ENCODE peak calls at places on chromosomes 13 and 19, in four cellular contexts. K, H, B and J are unnamed samples.

GRCh38 chr19:27767234-27767633 is 1445.7 kb downstream of the UQCRFS1 start:
- DNase-seq in B (no peak), H (no peak), K (no peak), J (no peak)

GRCh38 chr13:21338156-21338555 is 120.9 kb downstream of the ZDHHC20 start:
- DNase-seq in B (no peak), H (no peak), K (no peak), J (no peak)

GRCh38 chr19:58229255-58229639 is 533 bp downstream of the ZNF544 start:
- DNase-seq in H (no peak), B (peak; percentile 21), K (no peak), J (no peak)

GRCh38 chr19:5113633-5114586 is 145.0 kb downstream of the KDM4B start:
- DNase-seq in K (no peak), B (no peak), H (no peak), J (no peak)

GRCh38 chr13:39201075-39201630 is 162.9 kb downstream of the NHLRC3 start:
- DNase-seq in B (no peak), K (no peak), H (no peak), J (no peak)

GRCh38 chr19:33193864-33194362 is at the start of gene LRP3:
- DNase-seq in B (no peak), K (no peak), H (no peak), J (no peak)

GRCh38 chr19:2271516-2272103 is 10.4 kb downstream of the PEAK3 start:
- DNase-seq in K (no peak), B (no peak), H (no peak), J (no peak)

GRCh38 chr13:25132984-25133383 is 37.0 kb downstream of the PABPC3 start:
- DNase-seq in B (no peak), K (no peak), H (no peak), J (no peak)

GRCh38 chr13:86020350-86021002 is 221.3 kb upstream of the SLITRK6 start:
- DNase-seq in B (no peak), K (no peak), H (no peak), J (no peak)

GRCh38 chr19:48415869-48416268 is 22.4 kb downstream of the GRIN2D start:
- DNase-seq in K (no peak), H (no peak), B (no peak), J (no peak)

GRCh38 chr19:6587093-6587820 is 3.7 kb downstream of the CD70 start:
- DNase-seq in B (no peak), K (no peak), H (no peak), J (no peak)

GRCh38 chr13:30301827-30302226 is 5.5 kb downstream of the KATNAL1 start:
- DNase-seq in K (no peak), H (no peak), B (no peak), J (no peak)

GRCh38 chr19:7657047-7657779 is 11.6 kb upstream of the RETN start:
- DNase-seq in B (no peak), K (no peak), H (no peak), J (no peak)

GRCh38 chr13:93289047-93289446 is 62.4 kb downstream of the GPC6 start:
- DNase-seq in K (no peak), B (no peak), H (no peak), J (no peak)

GRCh38 chr19:7857727-7858701 is 16.2 kb downstream of the PRR36 start:
- DNase-seq in H (no peak), K (no peak), B (no peak), J (peak; percentile 16)

GRCh38 chr13:31044658-31045620 is 112.5 kb downstream of the TEX26 start:
- DNase-seq in H (peak; percentile 10), B (peak; percentile 11), K (no peak), J (no peak)

GRCh38 chr19:11079999-11080398 is 9.3 kb upstream of the LDLR start:
- DNase-seq in B (no peak), K (no peak), H (no peak), J (no peak)

GRCh38 chr13:100625447-100625846 is 36.9 kb upstream of the GGACT start:
- DNase-seq in H (no peak), B (no peak), K (no peak), J (no peak)

GRCh38 chr19:33048806-33049676 is 15.6 kb downstream of the RHPN2 start:
- DNase-seq in K (no peak), B (no peak), H (no peak), J (no peak)

GRCh38 chr19:42254083-42254849 is 662 bp downstream of the ERF start:
- DNase-seq in H (peak; percentile 69), K (peak; percentile 89), B (peak; percentile 85), J (no peak)

GRCh38 chr19:55377356-55378131 is 918 bp downstream of the TMEM190 start:
- DNase-seq in K (no peak), B (no peak), H (no peak), J (no peak)

GRCh38 chr19:54630784-54631183 is 500 bp downstream of the LILRB1 start:
- DNase-seq in H (no peak), B (no peak), K (no peak), J (no peak)

GRCh38 chr13:81142306-81142999 is 801.5 kb upstream of the SPRY2 start:
- DNase-seq in K (no peak), B (no peak), H (no peak), J (no peak)

GRCh38 chr19:50705422-50706019 is 14.1 kb downstream of the SHANK1 start:
- DNase-seq in K (no peak), B (no peak), H (no peak), J (no peak)

GRCh38 chr19:45474941-45475516 is 7.2 kb downstream of the FOSB start:
- DNase-seq in K (no peak), B (no peak), H (no peak), J (no peak)

GRCh38 chr19:35074426-35075201 is 33.1 kb downstream of the HPN start:
- DNase-seq in B (no peak), H (no peak), K (no peak), J (no peak)

GRCh38 chr13:30906411-30906990 is 430 bp downstream of the MEDAG start:
- DNase-seq in H (no peak), B (no peak), K (peak; percentile 77), J (no peak)

GRCh38 chr19:55132453-55133129 is 15.2 kb upstream of the PPP1R12C start:
- DNase-seq in H (no peak), K (no peak), B (no peak), J (no peak)